ENCODE peak calls at places on chromosome 17, in seven cellular contexts. One of them, this sample, is unnamed.

GRCh38 chr17:51165680-51166197 is 472 bp upstream of the NME2 start:
- DNase-seq in head of caudate nucleus: peak
- DNase-seq in H7: peak
- DNase-seq in HuH-7.5: no peak
- DNase-seq in astrocyte of the hippocampus: no peak
- DNase-seq in NCI-H1105: no peak
- DNase-seq in Calu3: peak
- DNase-seq in this sample: no peak

GRCh38 chr17:17093764-17094163 is 51.5 kb downstream of the MPRIP start:
- DNase-seq in head of caudate nucleus: no peak
- DNase-seq in H7: no peak
- DNase-seq in HuH-7.5: no peak
- DNase-seq in astrocyte of the hippocampus: no peak
- DNase-seq in NCI-H1105: no peak
- DNase-seq in Calu3: no peak
- DNase-seq in this sample: no peak

GRCh38 chr17:44004761-44005526 is 522 bp downstream of the NAGS start:
- DNase-seq in head of caudate nucleus: no peak
- DNase-seq in H7: peak
- DNase-seq in HuH-7.5: no peak
- DNase-seq in astrocyte of the hippocampus: peak
- DNase-seq in NCI-H1105: no peak
- DNase-seq in Calu3: peak
- DNase-seq in this sample: no peak

GRCh38 chr17:40612510-40613244 is 34.9 kb downstream of the SMARCE1 start:
- DNase-seq in head of caudate nucleus: peak
- DNase-seq in H7: no peak
- DNase-seq in HuH-7.5: no peak
- DNase-seq in astrocyte of the hippocampus: no peak
- DNase-seq in NCI-H1105: no peak
- DNase-seq in Calu3: peak
- DNase-seq in this sample: no peak

GRCh38 chr17:50167371-50167770 is 1.6 kb downstream of the SGCA start:
- DNase-seq in head of caudate nucleus: no peak
- DNase-seq in H7: no peak
- DNase-seq in HuH-7.5: no peak
- DNase-seq in astrocyte of the hippocampus: no peak
- DNase-seq in NCI-H1105: no peak
- DNase-seq in Calu3: no peak
- DNase-seq in this sample: no peak

GRCh38 chr17:8068736-8069586 is 18.6 kb downstream of the ALOX12B start:
- DNase-seq in head of caudate nucleus: no peak
- DNase-seq in H7: no peak
- DNase-seq in HuH-7.5: no peak
- DNase-seq in astrocyte of the hippocampus: no peak
- DNase-seq in NCI-H1105: no peak
- DNase-seq in Calu3: peak
- DNase-seq in this sample: no peak

GRCh38 chr17:45227101-45227591 is 5.5 kb downstream of the FMNL1 start:
- DNase-seq in head of caudate nucleus: no peak
- DNase-seq in H7: peak
- DNase-seq in HuH-7.5: no peak
- DNase-seq in astrocyte of the hippocampus: no peak
- DNase-seq in NCI-H1105: no peak
- DNase-seq in Calu3: no peak
- DNase-seq in this sample: no peak

GRCh38 chr17:41734139-41734948 is at the start of gene HAP1:
- DNase-seq in head of caudate nucleus: peak
- DNase-seq in H7: peak
- DNase-seq in HuH-7.5: peak
- DNase-seq in astrocyte of the hippocampus: peak
- DNase-seq in NCI-H1105: no peak
- DNase-seq in Calu3: peak
- DNase-seq in this sample: no peak

GRCh38 chr17:2259769-2260536 is 43.6 kb downstream of the SMG6 start:
- DNase-seq in head of caudate nucleus: no peak
- DNase-seq in H7: no peak
- DNase-seq in HuH-7.5: no peak
- DNase-seq in astrocyte of the hippocampus: peak
- DNase-seq in NCI-H1105: no peak
- DNase-seq in Calu3: no peak
- DNase-seq in this sample: no peak

GRCh38 chr17:65990593-65990992 is 201.3 kb downstream of the CEP112 start:
- DNase-seq in head of caudate nucleus: no peak
- DNase-seq in H7: no peak
- DNase-seq in HuH-7.5: no peak
- DNase-seq in astrocyte of the hippocampus: no peak
- DNase-seq in NCI-H1105: no peak
- DNase-seq in Calu3: no peak
- DNase-seq in this sample: no peak

GRCh38 chr17:70636517-70637133 is 467.3 kb downstream of the KCNJ2 start:
- DNase-seq in head of caudate nucleus: peak
- DNase-seq in H7: peak
- DNase-seq in HuH-7.5: no peak
- DNase-seq in astrocyte of the hippocampus: peak
- DNase-seq in NCI-H1105: peak
- DNase-seq in Calu3: peak
- DNase-seq in this sample: no peak

GRCh38 chr17:32461498-32461852 is 17.2 kb downstream of the PSMD11 start:
- DNase-seq in head of caudate nucleus: no peak
- DNase-seq in H7: no peak
- DNase-seq in HuH-7.5: no peak
- DNase-seq in astrocyte of the hippocampus: no peak
- DNase-seq in NCI-H1105: no peak
- DNase-seq in Calu3: no peak
- DNase-seq in this sample: no peak

GRCh38 chr17:42275527-42276358 is 448 bp downstream of the STAT5B start:
- DNase-seq in head of caudate nucleus: no peak
- DNase-seq in H7: peak
- DNase-seq in HuH-7.5: no peak
- DNase-seq in astrocyte of the hippocampus: peak
- DNase-seq in NCI-H1105: no peak
- DNase-seq in Calu3: no peak
- DNase-seq in this sample: no peak

GRCh38 chr17:60169921-60170817 is 20.4 kb downstream of the CA4 start:
- DNase-seq in head of caudate nucleus: no peak
- DNase-seq in H7: no peak
- DNase-seq in HuH-7.5: no peak
- DNase-seq in astrocyte of the hippocampus: no peak
- DNase-seq in NCI-H1105: no peak
- DNase-seq in Calu3: no peak
- DNase-seq in this sample: peak

GRCh38 chr17:40326014-40326831 is 17.2 kb downstream of the RARA start:
- DNase-seq in head of caudate nucleus: no peak
- DNase-seq in H7: no peak
- DNase-seq in HuH-7.5: no peak
- DNase-seq in astrocyte of the hippocampus: peak
- DNase-seq in NCI-H1105: no peak
- DNase-seq in Calu3: no peak
- DNase-seq in this sample: no peak

GRCh38 chr17:75270218-75270965 is 639 bp downstream of the MIF4GD start:
- DNase-seq in head of caudate nucleus: peak
- DNase-seq in H7: peak
- DNase-seq in HuH-7.5: peak
- DNase-seq in astrocyte of the hippocampus: peak
- DNase-seq in NCI-H1105: no peak
- DNase-seq in Calu3: peak
- DNase-seq in this sample: no peak

GRCh38 chr17:27106982-27107360 is 186.9 kb upstream of the WSB1 start:
- DNase-seq in head of caudate nucleus: no peak
- DNase-seq in H7: no peak
- DNase-seq in HuH-7.5: no peak
- DNase-seq in astrocyte of the hippocampus: no peak
- DNase-seq in NCI-H1105: no peak
- DNase-seq in Calu3: no peak
- DNase-seq in this sample: no peak

GRCh38 chr17:34584805-34585416 is 5.5 kb downstream of the TMEM132E start:
- DNase-seq in head of caudate nucleus: no peak
- DNase-seq in H7: peak
- DNase-seq in HuH-7.5: no peak
- DNase-seq in astrocyte of the hippocampus: peak
- DNase-seq in NCI-H1105: peak
- DNase-seq in Calu3: peak
- DNase-seq in this sample: no peak

GRCh38 chr17:78242024-78242742 is 10.8 kb downstream of the TMEM235 start:
- DNase-seq in head of caudate nucleus: no peak
- DNase-seq in H7: no peak
- DNase-seq in HuH-7.5: no peak
- DNase-seq in astrocyte of the hippocampus: no peak
- DNase-seq in NCI-H1105: no peak
- DNase-seq in Calu3: no peak
- DNase-seq in this sample: no peak

GRCh38 chr17:81057777-81058176 is 22.8 kb downstream of the BAIAP2 start:
- DNase-seq in head of caudate nucleus: no peak
- DNase-seq in H7: no peak
- DNase-seq in HuH-7.5: no peak
- DNase-seq in astrocyte of the hippocampus: no peak
- DNase-seq in NCI-H1105: no peak
- DNase-seq in Calu3: no peak
- DNase-seq in this sample: no peak

GRCh38 chr17:72259977-72260376 is 139.2 kb downstream of the SOX9 start:
- DNase-seq in head of caudate nucleus: no peak
- DNase-seq in H7: no peak
- DNase-seq in HuH-7.5: no peak
- DNase-seq in astrocyte of the hippocampus: no peak
- DNase-seq in NCI-H1105: no peak
- DNase-seq in Calu3: no peak
- DNase-seq in this sample: no peak

GRCh38 chr17:39563476-39563875 is 44.2 kb downstream of the NEUROD2 start:
- DNase-seq in head of caudate nucleus: peak
- DNase-seq in H7: peak
- DNase-seq in HuH-7.5: no peak
- DNase-seq in astrocyte of the hippocampus: peak
- DNase-seq in NCI-H1105: peak
- DNase-seq in Calu3: no peak
- DNase-seq in this sample: no peak

GRCh38 chr17:77178050-77178449 is 37.3 kb downstream of the SEC14L1 start:
- DNase-seq in head of caudate nucleus: peak
- DNase-seq in H7: no peak
- DNase-seq in HuH-7.5: no peak
- DNase-seq in astrocyte of the hippocampus: no peak
- DNase-seq in NCI-H1105: no peak
- DNase-seq in Calu3: no peak
- DNase-seq in this sample: no peak

GRCh38 chr17:63932008-63932561 is at the start of gene CD79B:
- DNase-seq in head of caudate nucleus: no peak
- DNase-seq in H7: peak
- DNase-seq in HuH-7.5: no peak
- DNase-seq in astrocyte of the hippocampus: no peak
- DNase-seq in NCI-H1105: no peak
- DNase-seq in Calu3: no peak
- DNase-seq in this sample: no peak

GRCh38 chr17:32117399-32117798 is 24.9 kb upstream of the RHOT1 start:
- DNase-seq in head of caudate nucleus: no peak
- DNase-seq in H7: no peak
- DNase-seq in HuH-7.5: no peak
- DNase-seq in astrocyte of the hippocampus: no peak
- DNase-seq in NCI-H1105: no peak
- DNase-seq in Calu3: no peak
- DNase-seq in this sample: no peak

GRCh38 chr17:57501016-57501415 is 244.1 kb downstream of the CCDC182 start:
- DNase-seq in head of caudate nucleus: no peak
- DNase-seq in H7: no peak
- DNase-seq in HuH-7.5: no peak
- DNase-seq in astrocyte of the hippocampus: no peak
- DNase-seq in NCI-H1105: no peak
- DNase-seq in Calu3: no peak
- DNase-seq in this sample: no peak

GRCh38 chr17:28216528-28216927 is 102.5 kb upstream of the TMEM97 start:
- DNase-seq in head of caudate nucleus: no peak
- DNase-seq in H7: no peak
- DNase-seq in HuH-7.5: no peak
- DNase-seq in astrocyte of the hippocampus: peak
- DNase-seq in NCI-H1105: no peak
- DNase-seq in Calu3: no peak
- DNase-seq in this sample: no peak

GRCh38 chr17:40490289-40490853 is 11.1 kb downstream of the TNS4 start:
- DNase-seq in head of caudate nucleus: peak
- DNase-seq in H7: peak
- DNase-seq in HuH-7.5: no peak
- DNase-seq in astrocyte of the hippocampus: no peak
- DNase-seq in NCI-H1105: no peak
- DNase-seq in Calu3: no peak
- DNase-seq in this sample: no peak

GRCh38 chr17:21592774-21593173 is 99.5 kb upstream of the KCNJ18 start:
- DNase-seq in head of caudate nucleus: no peak
- DNase-seq in H7: no peak
- DNase-seq in HuH-7.5: no peak
- DNase-seq in astrocyte of the hippocampus: no peak
- DNase-seq in NCI-H1105: no peak
- DNase-seq in Calu3: no peak
- DNase-seq in this sample: no peak

GRCh38 chr17:34177642-34178041 is 77.4 kb upstream of the CCL2 start:
- DNase-seq in head of caudate nucleus: no peak
- DNase-seq in H7: no peak
- DNase-seq in HuH-7.5: no peak
- DNase-seq in astrocyte of the hippocampus: peak
- DNase-seq in NCI-H1105: no peak
- DNase-seq in Calu3: no peak
- DNase-seq in this sample: peak

GRCh38 chr17:36188891-36189306 is 7.7 kb downstream of the CCL3L1 start:
- DNase-seq in head of caudate nucleus: peak
- DNase-seq in H7: no peak
- DNase-seq in HuH-7.5: no peak
- DNase-seq in astrocyte of the hippocampus: no peak
- DNase-seq in NCI-H1105: no peak
- DNase-seq in Calu3: no peak
- DNase-seq in this sample: no peak

GRCh38 chr17:30600830-30601494 is 123.8 kb downstream of the GOSR1 start:
- DNase-seq in head of caudate nucleus: peak
- DNase-seq in H7: peak
- DNase-seq in HuH-7.5: no peak
- DNase-seq in astrocyte of the hippocampus: peak
- DNase-seq in NCI-H1105: peak
- DNase-seq in Calu3: no peak
- DNase-seq in this sample: no peak

GRCh38 chr17:29677139-29677834 is 54.6 kb upstream of the CORO6 start:
- DNase-seq in head of caudate nucleus: no peak
- DNase-seq in H7: peak
- DNase-seq in HuH-7.5: no peak
- DNase-seq in astrocyte of the hippocampus: no peak
- DNase-seq in NCI-H1105: no peak
- DNase-seq in Calu3: no peak
- DNase-seq in this sample: peak

GRCh38 chr17:77644981-77645380 is 313.5 kb upstream of the TNRC6C start:
- DNase-seq in head of caudate nucleus: peak
- DNase-seq in H7: peak
- DNase-seq in HuH-7.5: no peak
- DNase-seq in astrocyte of the hippocampus: no peak
- DNase-seq in NCI-H1105: no peak
- DNase-seq in Calu3: no peak
- DNase-seq in this sample: no peak

GRCh38 chr17:79304907-79305306 is 230.3 kb downstream of the ENGASE start:
- DNase-seq in head of caudate nucleus: no peak
- DNase-seq in H7: peak
- DNase-seq in HuH-7.5: no peak
- DNase-seq in astrocyte of the hippocampus: no peak
- DNase-seq in NCI-H1105: no peak
- DNase-seq in Calu3: no peak
- DNase-seq in this sample: no peak

This sample was measured in AG09319.